ENCODE peak calls at places on chromosomes 5 and 9, in four cellular contexts. J is activated CD8-positive, alpha-beta memory T cell treated with anti-CD3 and anti-CD28 coated beads, Interleukin-2, amount 50 U/mL, for 48 hours; T is upper lobe of right lung; E is stimulated activated CD8-positive, alpha-beta memory T cell treated with anti-CD3 and anti-CD28 coated beads, Interleukin-15, amount 100 ng/mL, for 24 hours. S is an unnamed sample.

GRCh38 chr9:128554155-128554862 is 1.9 kb downstream of the SPTAN1 start:
- DNase-seq in E (no peak), T (no peak), J (peak), S (peak)

GRCh38 chr9:121717141-121717749 is 65.8 kb downstream of the DAB2IP start:
- DNase-seq in T (no peak), E (no peak), J (no peak), S (no peak)

GRCh38 chr5:102536323-102536928 is 37.6 kb upstream of the SLCO6A1 start:
- DNase-seq in E (no peak), T (no peak), J (no peak), S (peak)

GRCh38 chr5:6545770-6546690 is 86.8 kb downstream of the NSUN2 start:
- DNase-seq in T (no peak), E (no peak), J (peak), S (no peak)

GRCh38 chr5:96961053-96961452 is 25.2 kb downstream of the LNPEP start:
- DNase-seq in T (no peak), E (no peak), J (no peak), S (no peak)

GRCh38 chr5:32522429-32523143 is 62.8 kb upstream of the SUB1 start:
- DNase-seq in T (peak), J (no peak), E (no peak), S (no peak)

GRCh38 chr9:38406476-38407186 is 14.1 kb downstream of the ALDH1B1 start:
- DNase-seq in T (no peak), J (no peak), E (no peak), S (no peak)

GRCh38 chr9:129863059-129863690 is 27.9 kb downstream of the USP20 start:
- DNase-seq in E (peak), T (no peak), J (peak), S (peak)

GRCh38 chr5:157820593-157821252 is 38.2 kb downstream of the CLINT1 start:
- DNase-seq in T (no peak), E (no peak), J (no peak), S (peak)

GRCh38 chr5:130571076-130571475 is 594.0 kb downstream of the HINT1 start:
- DNase-seq in J (no peak), E (no peak), T (no peak), S (no peak)